ENCODE peak calls at places on chromosomes 3 and 15, in nine cellular contexts. One of them, this sample, is unnamed.

GRCh38 chr15:77823736-77824135 is 191.0 kb upstream of the LINGO1 start:
- DNase-seq in heart left ventricle: no peak
- DNase-seq in sigmoid colon: no peak
- DNase-seq in stomach: no peak
- DNase-seq in K562: no peak
- DNase-seq in colonic mucosa: no peak
- DNase-seq in psoas muscle: peak; percentile 30
- DNase-seq in tibial artery: no peak
- DNase-seq in right lobe of liver: no peak
- DNase-seq in this sample: no peak

GRCh38 chr3:56977561-56977889 is 82.9 kb upstream of the SPATA12 start:
- DNase-seq in heart left ventricle: no peak
- DNase-seq in sigmoid colon: no peak
- DNase-seq in stomach: no peak
- DNase-seq in K562: no peak
- DNase-seq in colonic mucosa: no peak
- DNase-seq in psoas muscle: no peak
- DNase-seq in tibial artery: no peak
- DNase-seq in right lobe of liver: no peak
- DNase-seq in this sample: no peak

GRCh38 chr15:39261397-39261796 is 319.5 kb upstream of the THBS1 start:
- DNase-seq in heart left ventricle: no peak
- DNase-seq in sigmoid colon: no peak
- DNase-seq in stomach: no peak
- DNase-seq in K562: no peak
- DNase-seq in colonic mucosa: no peak
- DNase-seq in psoas muscle: no peak
- DNase-seq in tibial artery: no peak
- DNase-seq in right lobe of liver: no peak
- DNase-seq in this sample: no peak

GRCh38 chr3:126320517-126321293 is 36.5 kb downstream of the KLF15 start:
- DNase-seq in heart left ventricle: no peak
- DNase-seq in sigmoid colon: no peak
- DNase-seq in stomach: no peak
- DNase-seq in K562: no peak
- DNase-seq in colonic mucosa: no peak
- DNase-seq in psoas muscle: no peak
- DNase-seq in tibial artery: peak; percentile 15
- DNase-seq in right lobe of liver: no peak
- DNase-seq in this sample: no peak

GRCh38 chr15:62428259-62428658 is 263.2 kb upstream of the C2CD4B start:
- DNase-seq in heart left ventricle: no peak
- DNase-seq in sigmoid colon: no peak
- DNase-seq in stomach: no peak
- DNase-seq in K562: no peak
- DNase-seq in colonic mucosa: no peak
- DNase-seq in psoas muscle: no peak
- DNase-seq in tibial artery: no peak
- DNase-seq in right lobe of liver: no peak
- DNase-seq in this sample: no peak

GRCh38 chr3:189498995-189499704 is 132.0 kb upstream of the TP63 start:
- DNase-seq in heart left ventricle: no peak
- DNase-seq in sigmoid colon: no peak
- DNase-seq in stomach: no peak
- DNase-seq in K562: no peak
- DNase-seq in colonic mucosa: no peak
- DNase-seq in psoas muscle: no peak
- DNase-seq in tibial artery: no peak
- DNase-seq in right lobe of liver: no peak
- DNase-seq in this sample: no peak

GRCh38 chr3:105715372-105715771 is 153.4 kb downstream of the CBLB start:
- DNase-seq in heart left ventricle: no peak
- DNase-seq in sigmoid colon: no peak
- DNase-seq in stomach: no peak
- DNase-seq in K562: no peak
- DNase-seq in colonic mucosa: no peak
- DNase-seq in psoas muscle: no peak
- DNase-seq in tibial artery: no peak
- DNase-seq in right lobe of liver: no peak
- DNase-seq in this sample: no peak

GRCh38 chr15:63086271-63086670 is 35.4 kb upstream of the LACTB start:
- DNase-seq in heart left ventricle: no peak
- DNase-seq in sigmoid colon: no peak
- DNase-seq in stomach: no peak
- DNase-seq in K562: no peak
- DNase-seq in colonic mucosa: no peak
- DNase-seq in psoas muscle: no peak
- DNase-seq in tibial artery: no peak
- DNase-seq in right lobe of liver: no peak
- DNase-seq in this sample: no peak

GRCh38 chr3:59235221-59236012 is 185.6 kb upstream of the CFAP20DC start:
- DNase-seq in heart left ventricle: no peak
- DNase-seq in sigmoid colon: no peak
- DNase-seq in stomach: no peak
- DNase-seq in K562: no peak
- DNase-seq in colonic mucosa: no peak
- DNase-seq in psoas muscle: no peak
- DNase-seq in tibial artery: no peak
- DNase-seq in right lobe of liver: no peak
- DNase-seq in this sample: no peak

GRCh38 chr15:43270676-43271306 is 4.1 kb upstream of the TGM5 start:
- DNase-seq in heart left ventricle: no peak
- DNase-seq in sigmoid colon: no peak
- DNase-seq in stomach: no peak
- DNase-seq in K562: no peak
- DNase-seq in colonic mucosa: no peak
- DNase-seq in psoas muscle: no peak
- DNase-seq in tibial artery: no peak
- DNase-seq in right lobe of liver: no peak
- DNase-seq in this sample: no peak

GRCh38 chr3:39185326-39185958 is 7.0 kb downstream of the XIRP1 start:
- DNase-seq in heart left ventricle: no peak
- DNase-seq in sigmoid colon: no peak
- DNase-seq in stomach: no peak
- DNase-seq in K562: no peak
- DNase-seq in colonic mucosa: no peak
- DNase-seq in psoas muscle: no peak
- DNase-seq in tibial artery: no peak
- DNase-seq in right lobe of liver: no peak
- DNase-seq in this sample: no peak

GRCh38 chr3:82133070-82133606 is 371.7 kb upstream of the GBE1 start:
- DNase-seq in heart left ventricle: peak; percentile 53
- DNase-seq in sigmoid colon: peak; percentile 73
- DNase-seq in stomach: peak; percentile 67
- DNase-seq in K562: peak; percentile 29
- DNase-seq in colonic mucosa: peak; percentile 27
- DNase-seq in psoas muscle: peak; percentile 70
- DNase-seq in tibial artery: peak; percentile 30
- DNase-seq in right lobe of liver: peak; percentile 59
- DNase-seq in this sample: peak; percentile 44

GRCh38 chr15:61301701-61302100 is 72.6 kb upstream of the RORA start:
- DNase-seq in heart left ventricle: no peak
- DNase-seq in sigmoid colon: no peak
- DNase-seq in stomach: no peak
- DNase-seq in K562: no peak
- DNase-seq in colonic mucosa: no peak
- DNase-seq in psoas muscle: no peak
- DNase-seq in tibial artery: no peak
- DNase-seq in right lobe of liver: no peak
- DNase-seq in this sample: no peak

GRCh38 chr3:45870099-45870498 is 16.2 kb upstream of the CCR9 start:
- DNase-seq in heart left ventricle: no peak
- DNase-seq in sigmoid colon: no peak
- DNase-seq in stomach: no peak
- DNase-seq in K562: no peak
- DNase-seq in colonic mucosa: no peak
- DNase-seq in psoas muscle: no peak
- DNase-seq in tibial artery: no peak
- DNase-seq in right lobe of liver: no peak
- DNase-seq in this sample: peak; percentile 30

DNA sequence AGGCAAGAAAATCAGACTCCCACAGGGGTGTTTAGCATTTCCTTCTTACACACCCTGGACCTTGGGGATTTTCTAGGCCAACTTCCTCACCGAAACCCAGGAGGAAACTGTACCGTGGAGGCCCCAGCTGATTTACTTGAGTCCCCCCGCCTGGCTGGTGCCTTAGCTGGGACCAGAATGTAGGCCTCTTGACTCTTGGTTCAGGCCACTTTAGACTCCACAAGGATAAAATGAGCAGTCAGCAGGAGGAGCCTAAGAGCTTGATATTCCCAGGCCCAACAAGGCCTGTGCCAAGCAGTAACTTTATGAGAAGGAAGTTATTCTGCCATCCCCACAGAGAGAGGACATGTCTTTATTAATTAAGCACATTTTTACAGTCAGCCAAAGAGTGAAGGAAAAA is 4.6 kb upstream of the APBA2 start:
- DNase-seq in heart left ventricle: no peak
- DNase-seq in sigmoid colon: no peak
- DNase-seq in stomach: no peak
- DNase-seq in K562: no peak
- DNase-seq in colonic mucosa: no peak
- DNase-seq in psoas muscle: no peak
- DNase-seq in tibial artery: no peak
- DNase-seq in right lobe of liver: no peak
- DNase-seq in this sample: no peak
- TF ChIP-seq CTCF in heart left ventricle: no peak
- TF ChIP-seq CTCF in sigmoid colon: no peak
- TF ChIP-seq CTCF in stomach: no peak
- TF ChIP-seq CTCF in K562: peak; percentile 19
- TF ChIP-seq CTCF in colonic mucosa: no peak
- TF ChIP-seq CTCF in psoas muscle: no peak
- TF ChIP-seq CTCF in tibial artery: no peak
- TF ChIP-seq CTCF in right lobe of liver: no peak
- TF ChIP-seq CTCF in this sample: no peak

GRCh38 chr15:85702321-85703230 is 92.1 kb downstream of the KLHL25 start:
- DNase-seq in heart left ventricle: no peak
- DNase-seq in sigmoid colon: no peak
- DNase-seq in stomach: no peak
- DNase-seq in K562: no peak
- DNase-seq in colonic mucosa: no peak
- DNase-seq in psoas muscle: no peak
- DNase-seq in tibial artery: no peak
- DNase-seq in right lobe of liver: no peak
- DNase-seq in this sample: no peak
- H3K4me1 ChIP-seq in heart left ventricle: peaks cover 36% of the 10 kb centered on the region
- H3K4me1 ChIP-seq in sigmoid colon: peaks cover 35% of the 10 kb centered on the region
- H3K4me1 ChIP-seq in stomach: peaks cover 62% of the 10 kb centered on the region
- H3K4me1 ChIP-seq in K562: no peaks in the 10 kb centered on the region
- H3K4me1 ChIP-seq in colonic mucosa: peaks cover 14% of the 10 kb centered on the region
- H3K4me1 ChIP-seq in psoas muscle: peaks cover 44% of the 10 kb centered on the region
- H3K4me1 ChIP-seq in tibial artery: peaks cover 56% of the 10 kb centered on the region
- H3K4me1 ChIP-seq in right lobe of liver: peaks cover 6% of the 10 kb centered on the region
- H3K4me1 ChIP-seq in this sample: peaks cover 22% of the 10 kb centered on the region

GRCh38 chr3:101858464-101858863 is 9.2 kb downstream of the NFKBIZ start:
- DNase-seq in heart left ventricle: no peak
- DNase-seq in sigmoid colon: no peak
- DNase-seq in stomach: no peak
- DNase-seq in K562: no peak
- DNase-seq in colonic mucosa: no peak
- DNase-seq in psoas muscle: no peak
- DNase-seq in tibial artery: no peak
- DNase-seq in right lobe of liver: no peak
- DNase-seq in this sample: no peak
- H3K36me3 ChIP-seq in heart left ventricle: peaks cover 79% of the 10 kb centered on the region
- H3K36me3 ChIP-seq in sigmoid colon: peaks cover 66% of the 10 kb centered on the region
- H3K36me3 ChIP-seq in stomach: peaks cover 94% of the 10 kb centered on the region
- H3K36me3 ChIP-seq in K562: peaks cover 69% of the 10 kb centered on the region
- H3K36me3 ChIP-seq in colonic mucosa: peaks cover 28% of the 10 kb centered on the region
- H3K36me3 ChIP-seq in psoas muscle: peaks cover 91% of the 10 kb centered on the region
- H3K36me3 ChIP-seq in tibial artery: peaks cover 97% of the 10 kb centered on the region
- H3K36me3 ChIP-seq in right lobe of liver: peaks cover 86% of the 10 kb centered on the region
- H3K36me3 ChIP-seq in this sample: peaks cover 7% of the 10 kb centered on the region

GRCh38 chr15:78921517-78921916 is 23.3 kb downstream of the CTSH start:
- DNase-seq in heart left ventricle: no peak
- DNase-seq in sigmoid colon: no peak
- DNase-seq in stomach: no peak
- DNase-seq in K562: no peak
- DNase-seq in colonic mucosa: no peak
- DNase-seq in psoas muscle: no peak
- DNase-seq in tibial artery: no peak
- DNase-seq in right lobe of liver: no peak
- DNase-seq in this sample: no peak

GRCh38 chr15:78923480-78924360 is 21.1 kb downstream of the CTSH start:
- DNase-seq in heart left ventricle: no peak
- DNase-seq in sigmoid colon: no peak
- DNase-seq in stomach: no peak
- DNase-seq in K562: no peak
- DNase-seq in colonic mucosa: no peak
- DNase-seq in psoas muscle: no peak
- DNase-seq in tibial artery: no peak
- DNase-seq in right lobe of liver: peak; percentile 40
- DNase-seq in this sample: no peak

GRCh38 chr15:78925076-78925624 is 19.7 kb downstream of the CTSH start:
- DNase-seq in heart left ventricle: no peak
- DNase-seq in sigmoid colon: no peak
- DNase-seq in stomach: no peak
- DNase-seq in K562: no peak
- DNase-seq in colonic mucosa: no peak
- DNase-seq in psoas muscle: no peak
- DNase-seq in tibial artery: no peak
- DNase-seq in right lobe of liver: peak; percentile 35
- DNase-seq in this sample: no peak

GRCh38 chr15:78922527-78922926 is 22.3 kb downstream of the CTSH start:
- DNase-seq in heart left ventricle: no peak
- DNase-seq in sigmoid colon: no peak
- DNase-seq in stomach: no peak
- DNase-seq in K562: no peak
- DNase-seq in colonic mucosa: no peak
- DNase-seq in psoas muscle: no peak
- DNase-seq in tibial artery: no peak
- DNase-seq in right lobe of liver: no peak
- DNase-seq in this sample: no peak

DNA sequence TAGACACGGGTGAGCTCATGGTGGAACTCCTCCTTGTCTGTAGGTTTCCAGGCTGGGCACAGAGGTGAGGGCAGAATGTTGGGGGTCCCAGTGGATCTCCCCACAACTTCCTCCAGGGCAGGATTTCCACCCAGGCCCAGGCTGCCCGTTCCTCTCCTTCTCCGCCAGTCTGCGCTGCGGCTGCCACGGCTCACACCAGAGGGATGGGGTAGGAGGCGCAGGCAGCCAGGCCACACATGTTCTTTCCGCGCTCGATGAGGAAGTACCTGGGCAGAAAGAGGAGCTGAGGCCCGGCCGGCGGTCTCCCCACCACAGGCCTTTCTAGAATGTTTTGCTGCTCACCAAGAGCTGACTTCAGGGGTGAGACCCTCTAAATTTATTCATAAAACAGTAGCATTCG is 22.9 kb downstream of the CTSH start:
- DNase-seq in heart left ventricle: no peak
- DNase-seq in sigmoid colon: no peak
- DNase-seq in stomach: no peak
- DNase-seq in K562: no peak
- DNase-seq in colonic mucosa: no peak
- DNase-seq in psoas muscle: no peak
- DNase-seq in tibial artery: no peak
- DNase-seq in right lobe of liver: no peak
- DNase-seq in this sample: no peak
- TF ChIP-seq CTCF in heart left ventricle: no peak
- TF ChIP-seq CTCF in sigmoid colon: no peak
- TF ChIP-seq CTCF in stomach: no peak
- TF ChIP-seq CTCF in K562: no peak
- TF ChIP-seq CTCF in colonic mucosa: no peak
- TF ChIP-seq CTCF in psoas muscle: no peak
- TF ChIP-seq CTCF in tibial artery: no peak
- TF ChIP-seq CTCF in right lobe of liver: no peak
- TF ChIP-seq CTCF in this sample: no peak